ENCODE peak calls at places on chromosomes 3 and 15, in four cellular contexts. D is IMR-90, B is mesendoderm, U is H1. I is an unnamed sample.

GRCh38 chr15:86362556-86362955 is 282.9 kb downstream of the AGBL1 start:
- DNase-seq in B (peak; percentile 42), D (no peak), U (no peak), I (peak; percentile 34)

GRCh38 chr15:66947471-66947870 is 117.9 kb upstream of the SMAD3 start:
- DNase-seq in U (no peak), B (peak; percentile 37), D (peak; percentile 43), I (no peak)

GRCh38 chr3:182382112-182382857 is 411.0 kb upstream of the ATP11B start:
- DNase-seq in D (no peak), U (no peak), B (no peak), I (no peak)

GRCh38 chr3:157130881-157131251 is 29.1 kb downstream of the CCNL1 start:
- DNase-seq in U (no peak), B (peak; percentile 21), D (no peak), I (no peak)

GRCh38 chr3:119819806-119820205 is 37.9 kb downstream of the NR1I2 start:
- DNase-seq in B (no peak), U (no peak), D (peak; percentile 6), I (no peak)

GRCh38 chr15:88266170-88266569 is 9.6 kb upstream of the NTRK3 start:
- DNase-seq in U (no peak), B (no peak), D (no peak), I (no peak)

GRCh38 chr15:78264304-78265136 is at the start of gene DNAJA4:
- DNase-seq in B (no peak), U (no peak), D (no peak), I (peak; percentile 69)

GRCh38 chr15:25863067-25863967 is at the start of gene ATP10A:
- DNase-seq in D (peak; percentile 71), B (peak; percentile 44), U (no peak), I (peak; percentile 56)

GRCh38 chr15:82012908-82013307 is 32.9 kb downstream of the MEX3B start:
- DNase-seq in D (no peak), U (no peak), B (no peak), I (no peak)

GRCh38 chr15:82020588-82020987 is 25.2 kb downstream of the MEX3B start:
- DNase-seq in B (no peak), U (no peak), D (no peak), I (no peak)

GRCh38 chr15:82018201-82018600 is 27.6 kb downstream of the MEX3B start:
- DNase-seq in D (no peak), U (no peak), B (no peak), I (no peak)

DNA sequence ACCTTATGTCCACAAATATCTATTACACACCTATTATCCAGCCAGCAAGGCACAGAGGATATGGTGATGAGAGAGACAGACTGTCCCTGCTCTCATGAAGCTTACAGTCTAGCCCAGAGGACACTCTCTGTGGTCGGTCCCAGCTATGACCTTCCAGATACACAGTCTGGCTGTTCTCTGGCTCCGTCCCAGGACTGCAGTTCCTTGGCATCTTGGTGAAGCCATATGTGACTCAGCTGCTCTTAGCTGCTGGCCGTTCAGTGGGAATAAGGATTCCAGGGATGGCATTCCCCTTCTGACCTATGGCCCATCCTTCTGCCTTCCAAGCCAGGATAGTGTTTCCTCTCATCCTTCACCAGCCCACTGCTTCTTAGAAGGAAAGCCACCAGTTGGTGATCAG is 30.8 kb downstream of the MEX3B start:
- DNase-seq in D (peak; percentile 4), B (no peak), U (no peak), I (no peak)
- H4K5ac ChIP-seq in D (no peak overlapping the region), B (no peak overlapping the region), U (no peak overlapping the region), I (no peak overlapping the region)

GRCh38 chr3:14358426-14359211 is 43.8 kb upstream of the SLC6A6 start:
- DNase-seq in U (no peak), B (no peak), D (peak; percentile 75), I (no peak)
- H2BK120ac ChIP-seq in U (no peak overlapping the region), B (no peak overlapping the region), D (peak overlapping the region; percentile 91), I (no peak overlapping the region)

GRCh38 chr3:171661484-171661883 is 148.8 kb downstream of the PLD1 start:
- DNase-seq in D (no peak), B (no peak), U (no peak), I (no peak)

GRCh38 chr3:171658801-171659200 is 151.5 kb downstream of the PLD1 start:
- DNase-seq in B (no peak), U (no peak), D (peak; percentile 47), I (no peak)

GRCh38 chr3:171663805-171664204 is 146.5 kb downstream of the PLD1 start:
- DNase-seq in B (no peak), U (no peak), D (no peak), I (no peak)

GRCh38 chr3:171654809-171655208 is 155.5 kb downstream of the PLD1 start:
- DNase-seq in B (no peak), D (peak; percentile 31), U (no peak), I (no peak)

GRCh38 chr3:171660126-171660661 is 150.1 kb downstream of the PLD1 start:
- DNase-seq in D (no peak), B (no peak), U (no peak), I (no peak)
- H4K5ac ChIP-seq in D (no peak overlapping the region), B (no peak overlapping the region), U (no peak overlapping the region), I (no peak overlapping the region)

GRCh38 chr3:134312873-134313838 is 61.1 kb downstream of the AMOTL2 start:
- DNase-seq in B (peak; percentile 92), D (peak; percentile 76), U (no peak), I (peak; percentile 88)
- H2BK120ac ChIP-seq in B (peak overlapping the region; percentile 75), D (peak overlapping the region; percentile 98), U (no peak overlapping the region), I (peak overlapping the region; percentile 56)

I was measured in H9.